ENCODE peak calls at places on chromosome 21, in four cellular contexts. P is KG1; S is activated CD4-positive, alpha-beta T cell treated with anti-CD3 and anti-CD28 coated beads for 4 hours; D is activated CD8-positive, alpha-beta memory T cell treated with anti-CD3 and anti-CD28 coated beads for 1 hour. Q is an unnamed sample.

GRCh38 chr21:45054927-45055612 is 19.3 kb upstream of the ADARB1 start:
- DNase-seq in P (no peak), S (no peak), D (no peak), Q (no peak)

GRCh38 chr21:33434770-33435360 is 31.7 kb downstream of the IFNGR2 start:
- DNase-seq in S (peak), D (no peak), P (no peak), Q (peak)

GRCh38 chr21:30044447-30045064 is 104.8 kb upstream of the GRIK1 start:
- DNase-seq in D (no peak), P (no peak), S (no peak), Q (peak)

GRCh38 chr21:44957047-44957831 is 17.4 kb downstream of the SLX9 start:
- DNase-seq in D (no peak), P (no peak), S (no peak), Q (no peak)

GRCh38 chr21:16570196-16570595 is 840.4 kb downstream of the USP25 start:
- DNase-seq in D (no peak), S (no peak), P (no peak), Q (no peak)

GRCh38 chr21:33478182-33478581 is 1.6 kb downstream of the TMEM50B start:
- DNase-seq in P (no peak), D (no peak), S (no peak), Q (no peak)

GRCh38 chr21:44083631-44084291 is 23.4 kb upstream of the PWP2 start:
- DNase-seq in S (peak), P (no peak), D (peak), Q (no peak)

GRCh38 chr21:26849428-26850115 is 4.4 kb upstream of the ADAMTS1 start:
- DNase-seq in S (no peak), P (peak), D (no peak), Q (peak)

GRCh38 chr21:44701023-44701400 is 4.0 kb downstream of the KRTAP10-12 start:
- DNase-seq in P (no peak), S (no peak), D (no peak), Q (no peak)

GRCh38 chr21:25956993-25957714 is 213.4 kb downstream of the APP start:
- DNase-seq in D (no peak), P (no peak), S (no peak), Q (peak)

GRCh38 chr21:46503922-46504539 is 45.3 kb downstream of the DIP2A start:
- DNase-seq in D (no peak), S (no peak), P (no peak), Q (no peak)

GRCh38 chr21:28793043-28793442 is 199.6 kb downstream of the LTN1 start:
- DNase-seq in P (no peak), D (no peak), S (no peak), Q (peak)

GRCh38 chr21:27246741-27247140 is 279.9 kb upstream of the ADAMTS5 start:
- DNase-seq in P (no peak), D (no peak), S (no peak), Q (peak)

GRCh38 chr21:46619846-46620245 is 15.0 kb upstream of the S100B start:
- DNase-seq in S (no peak), P (no peak), D (no peak), Q (peak)

GRCh38 chr21:27653481-27653880 is 686.6 kb upstream of the ADAMTS5 start:
- DNase-seq in P (no peak), D (no peak), S (no peak), Q (no peak)

GRCh38 chr21:42841156-42841915 is 38.0 kb downstream of the WDR4 start:
- DNase-seq in P (no peak), D (no peak), S (no peak), Q (no peak)

GRCh38 chr21:34818663-34819158 is 149.9 kb downstream of the CLIC6 start:
- DNase-seq in P (no peak), S (no peak), D (no peak), Q (no peak)

GRCh38 chr21:45834821-45835293 is 146.7 kb upstream of the COL6A1 start:
- DNase-seq in P (no peak), D (no peak), S (no peak), Q (no peak)

GRCh38 chr21:26136686-26137085 is 33.9 kb downstream of the APP start:
- DNase-seq in D (no peak), S (no peak), P (no peak), Q (no peak)

GRCh38 chr21:39006653-39007417 is 176.4 kb downstream of the PSMG1 start:
- DNase-seq in P (no peak), D (no peak), S (no peak), Q (no peak)

GRCh38 chr21:29403922-29404538 is 105.3 kb downstream of the BACH1 start:
- DNase-seq in D (no peak), S (no peak), P (no peak), Q (peak)

GRCh38 chr21:44438531-44439210 is 16.6 kb upstream of the LRRC3 start:
- DNase-seq in S (no peak), D (no peak), P (no peak), Q (no peak)

GRCh38 chr21:38267136-38267535 is 10.3 kb downstream of the KCNJ15 start:
- DNase-seq in S (no peak), P (no peak), D (no peak), Q (peak)

GRCh38 chr21:20617130-20617529 is 381.1 kb upstream of the NCAM2 start:
- DNase-seq in P (no peak), S (no peak), D (no peak), Q (no peak)

GRCh38 chr21:34166468-34166867 is 93.1 kb downstream of the MRPS6 start:
- DNase-seq in P (no peak), D (no peak), S (no peak), Q (no peak)

GRCh38 chr21:34345892-34346291 is 17.9 kb upstream of the KCNE2 start:
- DNase-seq in P (no peak), D (no peak), S (no peak), Q (peak)

GRCh38 chr21:28871388-28872015 is 121.2 kb downstream of the LTN1 start:
- DNase-seq in D (no peak), P (no peak), S (no peak), Q (no peak)

GRCh38 chr21:17554619-17555472 is 42.0 kb downstream of the CXADR start:
- DNase-seq in S (no peak), D (no peak), P (no peak), Q (peak)

GRCh38 chr21:42598159-42598735 is 55.2 kb upstream of the PDE9A start:
- DNase-seq in S (no peak), D (no peak), P (no peak), Q (no peak)

GRCh38 chr21:31397515-31397926 is 53.5 kb upstream of the TIAM1 start:
- DNase-seq in D (no peak), P (no peak), S (no peak), Q (no peak)

GRCh38 chr21:44407493-44407892 is 47.8 kb upstream of the LRRC3 start:
- DNase-seq in P (no peak), D (no peak), S (peak), Q (no peak)

GRCh38 chr21:44485254-44485793 is 30.0 kb downstream of the LRRC3 start:
- DNase-seq in S (no peak), D (peak), P (no peak), Q (peak)

GRCh38 chr21:44870748-44871495 is 2.6 kb downstream of the PTTG1IP start:
- DNase-seq in P (no peak), S (no peak), D (no peak), Q (no peak)

GRCh38 chr21:32626633-32627196 is 14.5 kb upstream of the CFAP298 start:
- DNase-seq in P (no peak), S (no peak), D (no peak), Q (peak)

GRCh38 chr21:39631842-39632577 is 19.3 kb downstream of the B3GALT5 start:
- DNase-seq in P (no peak), S (no peak), D (no peak), Q (no peak)

GRCh38 chr21:26843912-26844257 is 1.3 kb downstream of the ADAMTS1 start:
- DNase-seq in D (no peak), P (peak), S (no peak), Q (peak)

GRCh38 chr21:34808569-34809204 is 139.9 kb downstream of the CLIC6 start:
- DNase-seq in D (no peak), P (no peak), S (no peak), Q (peak)

Q was measured in AG10803.